ENCODE peak calls at places on chromosomes 3 and 15, in six cellular contexts. One of them, this sample, is unnamed. For H3K27me3, the result is how much of the 10 kb centered on the place peaks cover.

GRCh38 chr3:174409085-174409743 is 449.9 kb upstream of the NAALADL2 start:
- DNase-seq in psoas muscle: no peak
- DNase-seq in testis: no peak
- DNase-seq in cardiac muscle cell: no peak
- DNase-seq in CD8-positive, alpha-beta T cell: no peak
- DNase-seq in AG04450: no peak
- DNase-seq in this sample: no peak

GRCh38 chr3:112293368-112294321 is at the start of gene SLC9C1:
- DNase-seq in psoas muscle: no peak
- DNase-seq in testis: peak
- DNase-seq in cardiac muscle cell: peak
- DNase-seq in CD8-positive, alpha-beta T cell: peak
- DNase-seq in AG04450: peak
- DNase-seq in this sample: peak

GRCh38 chr15:95162967-95163531 is 931.7 kb downstream of the MCTP2 start:
- DNase-seq in psoas muscle: no peak
- DNase-seq in testis: no peak
- DNase-seq in cardiac muscle cell: peak
- DNase-seq in CD8-positive, alpha-beta T cell: no peak
- DNase-seq in AG04450: peak
- DNase-seq in this sample: no peak

GRCh38 chr3:52444860-52445793 is at the start of gene SEMA3G:
- DNase-seq in psoas muscle: peak
- DNase-seq in testis: peak
- DNase-seq in cardiac muscle cell: peak
- DNase-seq in CD8-positive, alpha-beta T cell: peak
- DNase-seq in AG04450: no peak
- DNase-seq in this sample: peak

GRCh38 chr15:85419200-85419599 is 38.8 kb downstream of the AKAP13 start:
- DNase-seq in psoas muscle: no peak
- DNase-seq in testis: no peak
- DNase-seq in cardiac muscle cell: no peak
- DNase-seq in CD8-positive, alpha-beta T cell: no peak
- DNase-seq in AG04450: no peak
- DNase-seq in this sample: no peak

GRCh38 chr3:87207500-87207899 is 19.6 kb upstream of the CHMP2B start:
- DNase-seq in psoas muscle: no peak
- DNase-seq in testis: no peak
- DNase-seq in cardiac muscle cell: no peak
- DNase-seq in CD8-positive, alpha-beta T cell: no peak
- DNase-seq in AG04450: no peak
- DNase-seq in this sample: no peak

GRCh38 chr3:87436781-87437543 is 160.6 kb upstream of the POU1F1 start:
- DNase-seq in psoas muscle: no peak
- DNase-seq in testis: no peak
- DNase-seq in cardiac muscle cell: no peak
- DNase-seq in CD8-positive, alpha-beta T cell: no peak
- DNase-seq in AG04450: no peak
- DNase-seq in this sample: no peak

GRCh38 chr3:54870423-54870822 is 57.4 kb downstream of the LRTM1 start:
- DNase-seq in psoas muscle: no peak
- DNase-seq in testis: peak
- DNase-seq in cardiac muscle cell: peak
- DNase-seq in CD8-positive, alpha-beta T cell: no peak
- DNase-seq in AG04450: peak
- DNase-seq in this sample: peak

GRCh38 chr15:38879909-38880471 is 315.4 kb upstream of the RASGRP1 start:
- DNase-seq in psoas muscle: peak
- DNase-seq in testis: no peak
- DNase-seq in cardiac muscle cell: peak
- DNase-seq in CD8-positive, alpha-beta T cell: no peak
- DNase-seq in AG04450: no peak
- DNase-seq in this sample: no peak

GRCh38 chr3:124396397-124396796 is 333.9 kb upstream of the UMPS start:
- DNase-seq in psoas muscle: no peak
- DNase-seq in testis: no peak
- DNase-seq in cardiac muscle cell: no peak
- DNase-seq in CD8-positive, alpha-beta T cell: no peak
- DNase-seq in AG04450: no peak
- DNase-seq in this sample: no peak

GRCh38 chr15:70615435-70616310 is 147.7 kb downstream of the UACA start:
- DNase-seq in psoas muscle: no peak
- DNase-seq in testis: no peak
- DNase-seq in cardiac muscle cell: no peak
- DNase-seq in CD8-positive, alpha-beta T cell: no peak
- DNase-seq in AG04450: no peak
- DNase-seq in this sample: no peak

GRCh38 chr15:45670511-45670910 is 35.7 kb downstream of the SQOR start:
- DNase-seq in psoas muscle: no peak
- DNase-seq in testis: no peak
- DNase-seq in cardiac muscle cell: peak
- DNase-seq in CD8-positive, alpha-beta T cell: no peak
- DNase-seq in AG04450: no peak
- DNase-seq in this sample: no peak

GRCh38 chr15:75063338-75063737 is 39.9 kb downstream of the PPCDC start:
- DNase-seq in psoas muscle: no peak
- DNase-seq in testis: peak
- DNase-seq in cardiac muscle cell: peak
- DNase-seq in CD8-positive, alpha-beta T cell: no peak
- DNase-seq in AG04450: no peak
- DNase-seq in this sample: peak

GRCh38 chr3:189789432-189789831 is 158.2 kb downstream of the TP63 start:
- DNase-seq in psoas muscle: no peak
- DNase-seq in testis: no peak
- DNase-seq in cardiac muscle cell: no peak
- DNase-seq in CD8-positive, alpha-beta T cell: no peak
- DNase-seq in AG04450: no peak
- DNase-seq in this sample: no peak

GRCh38 chr15:73002509-73002908 is 49.8 kb upstream of the NEO1 start:
- DNase-seq in psoas muscle: no peak
- DNase-seq in testis: no peak
- DNase-seq in cardiac muscle cell: no peak
- DNase-seq in CD8-positive, alpha-beta T cell: no peak
- DNase-seq in AG04450: peak
- DNase-seq in this sample: no peak

GRCh38 chr15:100601158-100601557 is 826 bp downstream of the LINS1 start:
- DNase-seq in psoas muscle: no peak
- DNase-seq in testis: peak
- DNase-seq in cardiac muscle cell: peak
- DNase-seq in CD8-positive, alpha-beta T cell: no peak
- DNase-seq in AG04450: no peak
- DNase-seq in this sample: peak

GRCh38 chr3:17942856-17943255 is 200.4 kb upstream of the TBC1D5 start:
- DNase-seq in psoas muscle: no peak
- DNase-seq in testis: no peak
- DNase-seq in cardiac muscle cell: peak
- DNase-seq in CD8-positive, alpha-beta T cell: no peak
- DNase-seq in AG04450: no peak
- DNase-seq in this sample: no peak

GRCh38 chr3:113138839-113139743 is 72.3 kb upstream of the BOC start:
- DNase-seq in psoas muscle: no peak
- DNase-seq in testis: no peak
- DNase-seq in cardiac muscle cell: no peak
- DNase-seq in CD8-positive, alpha-beta T cell: no peak
- DNase-seq in AG04450: no peak
- DNase-seq in this sample: no peak

GRCh38 chr3:164641071-164641470 is 437.2 kb downstream of the SI start:
- DNase-seq in psoas muscle: no peak
- DNase-seq in testis: no peak
- DNase-seq in cardiac muscle cell: no peak
- DNase-seq in CD8-positive, alpha-beta T cell: no peak
- DNase-seq in AG04450: no peak
- DNase-seq in this sample: no peak

GRCh38 chr15:100338247-100338646 is 3.5 kb downstream of the ADAMTS17 start:
- DNase-seq in psoas muscle: no peak
- DNase-seq in testis: no peak
- DNase-seq in cardiac muscle cell: no peak
- DNase-seq in CD8-positive, alpha-beta T cell: no peak
- DNase-seq in AG04450: no peak
- DNase-seq in this sample: no peak

GRCh38 chr3:13414040-13414729 is 5.9 kb downstream of the NUP210 start:
- DNase-seq in psoas muscle: peak
- DNase-seq in testis: peak
- DNase-seq in cardiac muscle cell: no peak
- DNase-seq in CD8-positive, alpha-beta T cell: peak
- DNase-seq in AG04450: no peak
- DNase-seq in this sample: peak

GRCh38 chr3:172516318-172517214 is 6.7 kb downstream of the TNFSF10 start:
- DNase-seq in psoas muscle: no peak
- DNase-seq in testis: peak
- DNase-seq in cardiac muscle cell: peak
- DNase-seq in CD8-positive, alpha-beta T cell: no peak
- DNase-seq in AG04450: peak
- DNase-seq in this sample: peak

GRCh38 chr3:187125319-187126031 is 13.8 kb downstream of the RPL39L start:
- DNase-seq in psoas muscle: no peak
- DNase-seq in testis: no peak
- DNase-seq in cardiac muscle cell: no peak
- DNase-seq in CD8-positive, alpha-beta T cell: no peak
- DNase-seq in AG04450: no peak
- DNase-seq in this sample: no peak

GRCh38 chr3:134328147-134328591 is 46.1 kb downstream of the AMOTL2 start:
- DNase-seq in psoas muscle: peak
- DNase-seq in testis: no peak
- DNase-seq in cardiac muscle cell: peak
- DNase-seq in CD8-positive, alpha-beta T cell: no peak
- DNase-seq in AG04450: peak
- DNase-seq in this sample: no peak

GRCh38 chr15:28885289-28885629 is 515 bp upstream of the APBA2 start:
- DNase-seq in psoas muscle: no peak
- DNase-seq in testis: no peak
- DNase-seq in cardiac muscle cell: peak
- DNase-seq in CD8-positive, alpha-beta T cell: no peak
- DNase-seq in AG04450: no peak
- DNase-seq in this sample: no peak

GRCh38 chr15:50906954-50907865 is 1.3 kb upstream of the AP4E1 start:
- DNase-seq in psoas muscle: no peak
- DNase-seq in testis: no peak
- DNase-seq in cardiac muscle cell: no peak
- DNase-seq in CD8-positive, alpha-beta T cell: peak
- DNase-seq in AG04450: no peak
- DNase-seq in this sample: no peak

GRCh38 chr3:11624161-11624560 is 19.6 kb downstream of the VGLL4 start:
- DNase-seq in psoas muscle: no peak
- DNase-seq in testis: no peak
- DNase-seq in cardiac muscle cell: no peak
- DNase-seq in CD8-positive, alpha-beta T cell: no peak
- DNase-seq in AG04450: no peak
- DNase-seq in this sample: no peak

GRCh38 chr3:42376397-42376798 is 34.0 kb downstream of the LYZL4 start:
- DNase-seq in psoas muscle: peak
- DNase-seq in testis: no peak
- DNase-seq in cardiac muscle cell: peak
- DNase-seq in CD8-positive, alpha-beta T cell: no peak
- DNase-seq in AG04450: peak
- DNase-seq in this sample: peak
- H3K27ac ChIP-seq in psoas muscle: no peak
- H3K27ac ChIP-seq in testis: no peak
- H3K27ac ChIP-seq in cardiac muscle cell: no peak
- H3K27ac ChIP-seq in CD8-positive, alpha-beta T cell: no peak
- H3K27ac ChIP-seq in AG04450: no peak
- H3K27ac ChIP-seq in this sample: no peak

DNA sequence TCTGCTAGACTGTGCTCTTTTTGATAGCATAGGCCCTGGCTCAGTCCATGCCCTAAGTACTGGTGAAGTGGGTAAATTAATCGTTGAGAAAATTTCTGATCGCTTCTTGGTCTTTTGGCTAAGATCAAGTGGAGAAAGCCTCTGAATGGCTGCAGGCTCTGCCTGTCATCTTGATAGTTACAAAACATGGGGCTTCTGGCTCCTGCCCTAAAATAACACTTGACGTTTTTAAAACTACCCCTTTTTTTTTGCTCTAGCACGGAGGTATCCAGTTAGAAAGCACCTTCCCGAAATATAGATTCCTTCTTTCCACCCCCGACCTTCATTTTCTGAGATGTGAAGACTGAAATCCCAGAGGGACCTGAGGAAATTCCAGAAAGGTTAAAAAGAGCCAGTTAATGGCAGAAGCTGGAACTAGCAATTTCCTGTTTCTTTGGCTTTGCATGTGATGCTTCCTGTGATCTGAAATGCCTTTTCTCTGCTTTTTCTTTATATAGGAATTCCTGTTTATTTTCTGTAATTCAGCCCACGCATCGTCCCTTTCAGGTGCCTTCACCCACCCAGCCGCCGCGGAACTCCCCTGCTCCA is 802 bp upstream of the C2CD4B start:
- DNase-seq in psoas muscle: no peak
- DNase-seq in testis: no peak
- DNase-seq in cardiac muscle cell: peak
- DNase-seq in CD8-positive, alpha-beta T cell: no peak
- DNase-seq in AG04450: no peak
- DNase-seq in this sample: no peak
- H3K27me3 ChIP-seq in psoas muscle: under half
- H3K27me3 ChIP-seq in testis: under half
- H3K27me3 ChIP-seq in cardiac muscle cell: half or more
- H3K27me3 ChIP-seq in CD8-positive, alpha-beta T cell: under half
- H3K27me3 ChIP-seq in AG04450: half or more
- H3K27me3 ChIP-seq in this sample: under half

GRCh38 chr3:8573342-8573926 is 71.2 kb downstream of the SSUH2 start:
- DNase-seq in psoas muscle: no peak
- DNase-seq in testis: no peak
- DNase-seq in cardiac muscle cell: peak
- DNase-seq in CD8-positive, alpha-beta T cell: no peak
- DNase-seq in AG04450: no peak
- DNase-seq in this sample: no peak
- TF ChIP-seq CTCF in psoas muscle: no peak
- TF ChIP-seq CTCF in testis: no peak
- TF ChIP-seq CTCF in cardiac muscle cell: no peak
- TF ChIP-seq CTCF in CD8-positive, alpha-beta T cell: no peak
- TF ChIP-seq CTCF in AG04450: no peak
- TF ChIP-seq CTCF in this sample: no peak

DNA sequence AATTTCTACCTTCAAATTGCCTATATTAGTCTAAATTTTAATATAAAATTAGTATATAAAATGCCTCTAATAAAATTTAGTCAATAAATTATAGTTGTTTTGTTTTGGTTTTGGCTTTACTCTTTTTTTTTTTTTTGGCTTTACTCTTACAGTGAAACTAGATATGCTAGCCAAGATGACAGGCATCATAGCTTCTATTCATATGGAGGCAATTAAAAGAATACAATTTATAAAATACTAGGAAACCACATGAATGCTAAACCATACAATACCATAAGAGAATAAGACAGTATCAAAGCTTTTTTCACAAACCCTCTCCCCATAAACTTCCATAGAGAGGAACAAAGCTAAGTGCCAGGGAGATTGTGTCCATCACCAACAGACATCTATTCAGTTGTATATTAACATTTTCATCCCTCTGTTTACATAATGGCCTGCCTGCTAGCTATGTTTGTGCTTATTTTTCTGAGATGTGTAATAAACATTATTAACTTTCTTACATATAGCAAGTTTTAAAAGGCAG is 182.9 kb upstream of the KCNMB2 start:
- DNase-seq in psoas muscle: no peak
- DNase-seq in testis: no peak
- DNase-seq in cardiac muscle cell: peak
- DNase-seq in CD8-positive, alpha-beta T cell: no peak
- DNase-seq in AG04450: no peak
- DNase-seq in this sample: no peak
- H3K27ac ChIP-seq in psoas muscle: no peak
- H3K27ac ChIP-seq in testis: no peak
- H3K27ac ChIP-seq in cardiac muscle cell: no peak
- H3K27ac ChIP-seq in CD8-positive, alpha-beta T cell: no peak
- H3K27ac ChIP-seq in AG04450: no peak
- H3K27ac ChIP-seq in this sample: no peak

GRCh38 chr3:129442947-129443346 is 2.9 kb downstream of the IFT122 start:
- DNase-seq in psoas muscle: no peak
- DNase-seq in testis: no peak
- DNase-seq in cardiac muscle cell: no peak
- DNase-seq in CD8-positive, alpha-beta T cell: no peak
- DNase-seq in AG04450: no peak
- DNase-seq in this sample: no peak
- H3K27me3 ChIP-seq in psoas muscle: under half
- H3K27me3 ChIP-seq in testis: under half
- H3K27me3 ChIP-seq in cardiac muscle cell: under half
- H3K27me3 ChIP-seq in CD8-positive, alpha-beta T cell: under half
- H3K27me3 ChIP-seq in AG04450: under half
- H3K27me3 ChIP-seq in this sample: under half